ENCODE peak calls at places on chromosomes 2 and 18, in nine cellular contexts. F is left ventricle myocardium inferior, H is fibroblast of lung, Z is stomach, Y is ovary, X is endothelial cell of umbilical vein, B is brain microvascular endothelial cell, R is tibial nerve, O is body of pancreas. S is an unnamed sample.

GRCh38 chr2:162298669-162299335 is 19.7 kb downstream of the IFIH1 start:
- DNase-seq in F (no peak), H (no peak), Z (no peak), Y (no peak), X (no peak), B (no peak), R (no peak), O (no peak), S (no peak)

GRCh38 chr2:28545590-28546195 is 49.8 kb downstream of the PLB1 start:
- DNase-seq in F (no peak), H (no peak), Z (no peak), Y (no peak), X (no peak), B (no peak), R (no peak), O (no peak), S (no peak)

GRCh38 chr2:135473567-135473966 is 57.5 kb downstream of the ZRANB3 start:
- DNase-seq in F (no peak), H (peak), Z (no peak), Y (no peak), X (peak), B (peak), R (no peak), O (no peak), S (no peak)

GRCh38 chr18:10343778-10344177 is 110.7 kb upstream of the APCDD1 start:
- DNase-seq in F (no peak), H (no peak), Z (no peak), Y (no peak), X (no peak), B (no peak), R (no peak), O (no peak), S (no peak)

GRCh38 chr2:57740905-57741304 is 305.7 kb upstream of the VRK2 start:
- DNase-seq in F (no peak), H (no peak), Z (no peak), Y (no peak), X (no peak), B (no peak), R (no peak), O (no peak), S (no peak)

GRCh38 chr18:35835838-35836237 is 136.6 kb upstream of the RMP24 start:
- DNase-seq in F (no peak), H (no peak), Z (no peak), Y (no peak), X (no peak), B (no peak), R (no peak), O (no peak), S (no peak)

GRCh38 chr18:2970344-2970743 is 42.6 kb downstream of the LPIN2 start:
- DNase-seq in F (no peak), H (no peak), Z (no peak), Y (no peak), X (no peak), B (no peak), R (no peak), O (no peak), S (no peak)

GRCh38 chr2:184558713-184559464 is 39.4 kb upstream of the ZNF804A start:
- DNase-seq in F (no peak), H (no peak), Z (no peak), Y (no peak), X (no peak), B (no peak), R (no peak), O (no peak), S (no peak)

GRCh38 chr2:25103287-25103871 is 61.5 kb downstream of the EFR3B start:
- DNase-seq in F (no peak), H (peak), Z (no peak), Y (no peak), X (no peak), B (peak), R (no peak), O (no peak), S (no peak)

GRCh38 chr18:7548721-7549120 is 18.4 kb upstream of the PTPRM start:
- DNase-seq in F (no peak), H (no peak), Z (no peak), Y (no peak), X (no peak), B (no peak), R (no peak), O (no peak), S (no peak)

GRCh38 chr2:11652141-11652540 is 17.9 kb downstream of the NTSR2 start:
- DNase-seq in F (no peak), H (no peak), Z (no peak), Y (no peak), X (no peak), B (no peak), R (no peak), O (no peak), S (no peak)

GRCh38 chr2:225104971-225105370 is 62.7 kb upstream of the DOCK10 start:
- DNase-seq in F (no peak), H (no peak), Z (no peak), Y (no peak), X (no peak), B (peak), R (no peak), O (no peak), S (no peak)

DNA sequence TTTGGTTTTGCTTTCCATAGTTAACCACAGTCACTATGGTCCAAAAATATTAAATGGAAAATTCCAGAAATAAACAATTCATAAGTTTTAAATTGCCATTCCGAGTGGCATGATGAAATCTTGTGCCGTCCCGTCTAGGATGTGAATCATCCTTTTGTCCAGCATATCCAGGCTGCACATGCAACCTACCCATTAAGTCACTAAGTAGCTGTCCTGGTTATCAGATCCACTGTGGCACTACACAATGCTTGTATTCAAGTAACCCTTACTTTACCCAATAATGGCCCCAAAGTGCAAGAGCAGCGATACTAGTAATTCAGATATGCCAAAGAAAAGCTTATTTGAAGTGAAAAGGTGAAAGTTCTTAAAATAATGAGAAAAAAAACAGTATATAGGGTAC is 10.7 kb downstream of the USP34 start:
- DNase-seq in F (no peak), H (peak), Z (no peak), Y (no peak), X (peak), B (peak), R (no peak), O (no peak), S (no peak)
- H3K27ac ChIP-seq in F (no peak), H (no peak), Z (no peak), Y (no peak), X (peak), B (peak), R (peak), O (no peak), S (no peak)

GRCh38 chr2:194545978-194546377 is 1111.0 kb upstream of the SLC39A10 start:
- DNase-seq in F (no peak), H (peak), Z (no peak), Y (no peak), X (peak), B (no peak), R (no peak), O (no peak), S (no peak)
- TF ChIP-seq CTCF in F (no peak), H (no peak), Z (no peak), Y (no peak), X (peak), B (no peak), R (no peak), O (no peak), S (no peak)

GRCh38 chr18:61637905-61638304 is 254.9 kb downstream of the RNF152 start:
- DNase-seq in F (no peak), H (no peak), Z (peak), Y (no peak), X (no peak), B (no peak), R (no peak), O (no peak), S (no peak)
- H3K27ac ChIP-seq in F (no peak), H (no peak), Z (peak), Y (no peak), X (no peak), B (no peak), R (no peak), O (no peak), S (no peak)

GRCh38 chr2:219142329-219142728 is 18.3 kb downstream of the NHEJ1 start:
- DNase-seq in F (no peak), H (peak), Z (no peak), Y (no peak), X (no peak), B (no peak), R (no peak), O (peak), S (no peak)
- TF ChIP-seq CTCF in F (no peak), H (peak), Z (no peak), Y (no peak), X (no peak), B (peak), R (no peak), O (no peak), S (no peak)

GRCh38 chr2:22970284-22970975 is 414.5 kb upstream of the KLHL29 start:
- DNase-seq in F (no peak), H (no peak), Z (no peak), Y (no peak), X (no peak), B (no peak), R (no peak), O (no peak), S (no peak)

GRCh38 chr2:22970991-22971390 is 414.0 kb upstream of the KLHL29 start:
- DNase-seq in F (no peak), H (no peak), Z (no peak), Y (no peak), X (no peak), B (no peak), R (no peak), O (no peak), S (no peak)
- H3K27ac ChIP-seq in F (no peak), H (no peak), Z (no peak), Y (no peak), X (no peak), B (no peak), R (no peak), O (no peak), S (no peak)

DNA sequence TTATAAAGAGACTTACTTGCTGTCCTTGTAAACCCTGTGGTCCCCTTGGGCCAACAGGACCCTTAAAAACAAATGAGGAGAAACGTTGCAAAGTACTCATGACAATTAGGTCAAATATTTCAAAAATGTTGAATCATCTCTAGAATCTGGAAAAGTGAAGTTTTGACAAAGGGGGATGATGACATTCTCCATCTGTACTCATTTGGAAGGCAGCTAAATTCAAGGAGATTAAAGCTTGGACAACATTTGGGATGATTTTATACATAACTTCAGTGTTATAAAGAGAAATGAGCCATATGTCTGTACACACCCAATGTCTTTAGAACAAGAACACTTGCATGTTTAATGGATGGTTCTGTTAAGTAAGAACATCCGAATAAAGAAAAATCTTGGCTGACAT is 92.9 kb downstream of the COL5A2 start:
- DNase-seq in F (no peak), H (peak), Z (no peak), Y (no peak), X (no peak), B (peak), R (no peak), O (no peak), S (no peak)
- TF ChIP-seq CTCF in F (no peak), H (no peak), Z (no peak), Y (no peak), X (no peak), B (no peak), R (no peak), O (no peak), S (no peak)

S was measured in right atrium auricular region.